ENCODE peak calls at places on chromosomes 5 and 9, in eight cellular contexts. U, O, I, V, G, W, C and T are unnamed samples.

GRCh38 chr5:37665272-37665671 is 174.6 kb downstream of the GDNF start:
- DNase-seq in V (no peak), O (no peak), W (no peak), U (no peak), G (peak), C (peak), I (no peak), T (peak)

GRCh38 chr9:113853333-113853732 is 22.8 kb upstream of the ZNF618 start:
- DNase-seq in I (no peak), C (peak), W (no peak), V (no peak), G (no peak), O (no peak), U (no peak), T (peak)

GRCh38 chr5:31965227-31965626 is 208.9 kb downstream of the GOLPH3 start:
- DNase-seq in O (no peak), V (no peak), W (no peak), C (no peak), U (no peak), G (no peak), I (no peak), T (no peak)

GRCh38 chr9:125953314-125954019 is 206.3 kb downstream of the PBX3 start:
- DNase-seq in C (no peak), U (no peak), O (no peak), I (no peak), V (no peak), G (no peak), W (no peak), T (no peak)

GRCh38 chr5:52328220-52328619 is 459.5 kb upstream of the ITGA1 start:
- DNase-seq in W (no peak), C (no peak), I (no peak), G (no peak), V (no peak), O (no peak), U (no peak), T (no peak)

GRCh38 chr5:91024727-91025126 is 358.4 kb downstream of the ARRDC3 start:
- DNase-seq in U (no peak), C (no peak), W (no peak), G (no peak), O (no peak), I (peak), V (no peak), T (no peak)

GRCh38 chr5:6682239-6682638 is 31.0 kb upstream of the TENT4A start:
- DNase-seq in O (no peak), W (no peak), V (no peak), I (no peak), U (no peak), G (no peak), C (no peak), T (no peak)

GRCh38 chr5:157359350-157359910 is 93.5 kb downstream of the CYFIP2 start:
- DNase-seq in U (no peak), C (no peak), O (peak), W (no peak), G (no peak), I (no peak), V (no peak), T (peak)

GRCh38 chr5:170368593-170368992 is 20.6 kb downstream of the KCNMB1 start:
- DNase-seq in I (no peak), C (no peak), G (no peak), V (no peak), U (no peak), O (no peak), W (no peak), T (no peak)

GRCh38 chr5:156587012-156587411 is 260.0 kb downstream of the SGCD start:
- DNase-seq in C (no peak), W (no peak), I (no peak), O (no peak), G (no peak), V (no peak), U (no peak), T (no peak)

GRCh38 chr9:34457266-34458012 is 931 bp downstream of the FAM219A start:
- DNase-seq in O (peak), U (peak), I (peak), G (peak), C (peak), W (no peak), V (no peak), T (peak)

GRCh38 chr5:84231390-84231789 is 153.3 kb downstream of the EDIL3 start:
- DNase-seq in C (no peak), U (no peak), W (no peak), V (no peak), G (no peak), O (no peak), I (no peak), T (no peak)

GRCh38 chr9:81955625-81956024 is 12.3 kb downstream of the SPATA31D3 start:
- DNase-seq in W (no peak), O (no peak), U (no peak), C (no peak), I (no peak), V (no peak), G (no peak), T (no peak)

GRCh38 chr5:127040779-127041520 is 10.6 kb upstream of the MARCHF3 start:
- DNase-seq in V (no peak), G (peak), C (peak), U (no peak), W (no peak), I (peak), O (no peak), T (no peak)

GRCh38 chr5:118006229-118006628 is 982.1 kb downstream of the DTWD2 start:
- DNase-seq in V (no peak), O (no peak), I (no peak), C (no peak), W (no peak), U (no peak), G (no peak), T (no peak)

GRCh38 chr9:31166516-31166915 is 1217.9 kb upstream of the ACO1 start:
- DNase-seq in I (no peak), U (no peak), C (no peak), G (no peak), O (no peak), V (no peak), W (no peak), T (no peak)

GRCh38 chr9:21491742-21492141 is 9.6 kb upstream of the IFNE start:
- DNase-seq in O (peak), W (no peak), V (no peak), G (no peak), U (no peak), C (peak), I (no peak), T (no peak)

GRCh38 chr9:5264219-5264595 is 33.0 kb downstream of the INSL4 start:
- DNase-seq in C (no peak), G (no peak), U (no peak), W (no peak), O (no peak), V (no peak), I (no peak), T (no peak)

GRCh38 chr5:145937432-145938250 is 1.3 kb downstream of the SH3RF2 start:
- DNase-seq in C (no peak), O (no peak), U (no peak), W (no peak), G (peak), I (no peak), V (no peak), T (no peak)